ENCODE peak calls at places on chromosomes 7 and 10, in nine cellular contexts. C, H, W, Y, O, F, R, U and E are unnamed samples.

GRCh38 chr7:42932861-42933591 is 850 bp downstream of the MRPL32 start:
- DNase-seq in R (no peak), O (peak), U (peak), W (no peak), F (no peak), C (no peak), H (no peak), Y (peak), E (no peak)

GRCh38 chr7:120966961-120967360 is 16.4 kb downstream of the ING3 start:
- DNase-seq in H (no peak), R (no peak), W (no peak), C (no peak), O (no peak), Y (no peak), F (no peak), U (no peak), E (no peak)

GRCh38 chr10:120825878-120826383 is 25.2 kb upstream of the WDR11 start:
- DNase-seq in H (no peak), W (no peak), O (no peak), R (no peak), Y (no peak), U (no peak), C (no peak), F (no peak), E (no peak)

GRCh38 chr7:143494622-143495021 is 16.9 kb downstream of the TAS2R41 start:
- DNase-seq in Y (no peak), W (no peak), F (no peak), R (no peak), O (no peak), H (no peak), C (no peak), U (no peak), E (no peak)

GRCh38 chr10:100740476-100741341 is 4.7 kb upstream of the PAX2 start:
- DNase-seq in O (no peak), F (no peak), R (no peak), H (peak), C (no peak), U (no peak), Y (no peak), W (no peak), E (no peak)

GRCh38 chr10:118339096-118339495 is 3.0 kb downstream of the FAM204A start:
- DNase-seq in C (no peak), H (no peak), Y (no peak), W (no peak), F (no peak), U (no peak), O (no peak), R (no peak), E (no peak)

GRCh38 chr7:67625257-67625713 is 628.7 kb downstream of the TYW1 start:
- DNase-seq in C (peak), O (peak), Y (peak), F (peak), U (peak), R (peak), W (peak), H (peak), E (peak)

GRCh38 chr10:32139223-32140073 is 83.2 kb upstream of the KIF5B start:
- DNase-seq in U (no peak), H (peak), W (peak), R (peak), C (no peak), Y (peak), F (no peak), O (peak), E (peak)

GRCh38 chr7:43648725-43649406 is 66.0 kb downstream of the STK17A start:
- DNase-seq in O (peak), H (no peak), W (no peak), Y (peak), F (no peak), C (no peak), R (no peak), U (no peak), E (no peak)